ENCODE peak calls at places on chromosomes 16 and 17, in ten cellular contexts. One of them, this sample, is unnamed.
A peak's percentile ranks its signal among the peaks of the same experiment; 100 is the strongest.

GRCh38 chr17:30380106-30380420 is 1.3 kb downstream of the CPD start:
- DNase-seq in neural crest cell: no peak
- DNase-seq in heart left ventricle: no peak
- DNase-seq in type B pancreatic cell: no peak
- DNase-seq in transverse colon: no peak
- DNase-seq in psoas muscle: no peak
- DNase-seq in fibroblast of mammary gland: peak; percentile 40
- DNase-seq in IMR-90: peak; percentile 43
- DNase-seq in left lung: no peak
- DNase-seq in heart right ventricle: no peak
- DNase-seq in this sample: no peak

GRCh38 chr16:70253291-70254094 is 1.8 kb upstream of the EXOSC6 start:
- DNase-seq in neural crest cell: peak; percentile 60
- DNase-seq in heart left ventricle: no peak
- DNase-seq in type B pancreatic cell: no peak
- DNase-seq in transverse colon: peak; percentile 26
- DNase-seq in psoas muscle: no peak
- DNase-seq in fibroblast of mammary gland: peak; percentile 58
- DNase-seq in IMR-90: peak; percentile 36
- DNase-seq in left lung: no peak
- DNase-seq in heart right ventricle: no peak
- DNase-seq in this sample: peak; percentile 79

GRCh38 chr16:71479420-71479819 is 9.7 kb downstream of the ZNF19 start:
- DNase-seq in neural crest cell: no peak
- DNase-seq in heart left ventricle: no peak
- DNase-seq in type B pancreatic cell: no peak
- DNase-seq in transverse colon: peak; percentile 10
- DNase-seq in psoas muscle: no peak
- DNase-seq in fibroblast of mammary gland: peak; percentile 50
- DNase-seq in IMR-90: peak; percentile 34
- DNase-seq in left lung: no peak
- DNase-seq in heart right ventricle: no peak
- DNase-seq in this sample: no peak

GRCh38 chr16:67441907-67442306 is 11.0 kb downstream of the HSD11B2 start:
- DNase-seq in neural crest cell: no peak
- DNase-seq in heart left ventricle: no peak
- DNase-seq in type B pancreatic cell: no peak
- DNase-seq in transverse colon: no peak
- DNase-seq in psoas muscle: no peak
- DNase-seq in fibroblast of mammary gland: no peak
- DNase-seq in IMR-90: peak; percentile 19
- DNase-seq in left lung: no peak
- DNase-seq in heart right ventricle: peak; percentile 53
- DNase-seq in this sample: no peak

GRCh38 chr16:31429314-31429713 is 1.2 kb upstream of the COX6A2 start:
- DNase-seq in neural crest cell: no peak
- DNase-seq in heart left ventricle: peak; percentile 44
- DNase-seq in type B pancreatic cell: no peak
- DNase-seq in transverse colon: no peak
- DNase-seq in psoas muscle: no peak
- DNase-seq in fibroblast of mammary gland: no peak
- DNase-seq in IMR-90: no peak
- DNase-seq in left lung: no peak
- DNase-seq in heart right ventricle: no peak
- DNase-seq in this sample: peak; percentile 13

GRCh38 chr17:1713878-1714487 is 3.8 kb upstream of the TLCD2 start:
- DNase-seq in neural crest cell: peak; percentile 41
- DNase-seq in heart left ventricle: no peak
- DNase-seq in type B pancreatic cell: no peak
- DNase-seq in transverse colon: peak; percentile 71
- DNase-seq in psoas muscle: no peak
- DNase-seq in fibroblast of mammary gland: peak; percentile 44
- DNase-seq in IMR-90: peak; percentile 32
- DNase-seq in left lung: no peak
- DNase-seq in heart right ventricle: no peak
- DNase-seq in this sample: no peak

GRCh38 chr16:4087099-4087885 is 28.9 kb downstream of the ADCY9 start:
- DNase-seq in neural crest cell: no peak
- DNase-seq in heart left ventricle: no peak
- DNase-seq in type B pancreatic cell: peak; percentile 13
- DNase-seq in transverse colon: no peak
- DNase-seq in psoas muscle: no peak
- DNase-seq in fibroblast of mammary gland: no peak
- DNase-seq in IMR-90: no peak
- DNase-seq in left lung: no peak
- DNase-seq in heart right ventricle: no peak
- DNase-seq in this sample: no peak

GRCh38 chr17:4908301-4908700 is 5.4 kb upstream of the CHRNE start:
- DNase-seq in neural crest cell: peak; percentile 38
- DNase-seq in heart left ventricle: no peak
- DNase-seq in type B pancreatic cell: peak; percentile 67
- DNase-seq in transverse colon: no peak
- DNase-seq in psoas muscle: no peak
- DNase-seq in fibroblast of mammary gland: no peak
- DNase-seq in IMR-90: no peak
- DNase-seq in left lung: no peak
- DNase-seq in heart right ventricle: no peak
- DNase-seq in this sample: peak; percentile 72

GRCh38 chr17:47663997-47664941 is 14.6 kb downstream of the KPNB1 start:
- DNase-seq in neural crest cell: peak; percentile 66
- DNase-seq in heart left ventricle: peak; percentile 42
- DNase-seq in type B pancreatic cell: no peak
- DNase-seq in transverse colon: peak; percentile 60
- DNase-seq in psoas muscle: no peak
- DNase-seq in fibroblast of mammary gland: peak; percentile 68
- DNase-seq in IMR-90: peak; percentile 54
- DNase-seq in left lung: no peak
- DNase-seq in heart right ventricle: no peak
- DNase-seq in this sample: no peak

GRCh38 chr17:68566145-68566738 is 34.9 kb downstream of the FAM20A start:
- DNase-seq in neural crest cell: no peak
- DNase-seq in heart left ventricle: no peak
- DNase-seq in type B pancreatic cell: no peak
- DNase-seq in transverse colon: no peak
- DNase-seq in psoas muscle: no peak
- DNase-seq in fibroblast of mammary gland: peak; percentile 53
- DNase-seq in IMR-90: no peak
- DNase-seq in left lung: no peak
- DNase-seq in heart right ventricle: no peak
- DNase-seq in this sample: no peak

GRCh38 chr17:77449908-77450741 is 309.4 kb downstream of the SEC14L1 start:
- DNase-seq in neural crest cell: peak; percentile 74
- DNase-seq in heart left ventricle: peak; percentile 82
- DNase-seq in type B pancreatic cell: no peak
- DNase-seq in transverse colon: peak; percentile 80
- DNase-seq in psoas muscle: peak; percentile 73
- DNase-seq in fibroblast of mammary gland: peak; percentile 87
- DNase-seq in IMR-90: peak; percentile 72
- DNase-seq in left lung: no peak
- DNase-seq in heart right ventricle: peak; percentile 85
- DNase-seq in this sample: no peak

GRCh38 chr16:24543949-24544348 is 4.6 kb downstream of the RBBP6 start:
- DNase-seq in neural crest cell: no peak
- DNase-seq in heart left ventricle: no peak
- DNase-seq in type B pancreatic cell: no peak
- DNase-seq in transverse colon: no peak
- DNase-seq in psoas muscle: no peak
- DNase-seq in fibroblast of mammary gland: no peak
- DNase-seq in IMR-90: no peak
- DNase-seq in left lung: no peak
- DNase-seq in heart right ventricle: no peak
- DNase-seq in this sample: no peak

GRCh38 chr17:36657763-36658490 is 56.5 kb downstream of the MRM1 start:
- DNase-seq in neural crest cell: peak; percentile 23
- DNase-seq in heart left ventricle: no peak
- DNase-seq in type B pancreatic cell: no peak
- DNase-seq in transverse colon: peak; percentile 48
- DNase-seq in psoas muscle: no peak
- DNase-seq in fibroblast of mammary gland: no peak
- DNase-seq in IMR-90: no peak
- DNase-seq in left lung: no peak
- DNase-seq in heart right ventricle: no peak
- DNase-seq in this sample: no peak
- TF ChIP-seq CTCF in neural crest cell: peak; percentile 42
- TF ChIP-seq CTCF in heart left ventricle: no peak
- TF ChIP-seq CTCF in type B pancreatic cell: peak; percentile 49
- TF ChIP-seq CTCF in transverse colon: peak; percentile 14
- TF ChIP-seq CTCF in psoas muscle: no peak
- TF ChIP-seq CTCF in fibroblast of mammary gland: no peak
- TF ChIP-seq CTCF in IMR-90: no peak
- TF ChIP-seq CTCF in left lung: no peak
- TF ChIP-seq CTCF in heart right ventricle: peak; percentile 15
- TF ChIP-seq CTCF in this sample: peak; percentile 75

GRCh38 chr17:45050680-45051059 is 762 bp downstream of the DCAKD start:
- DNase-seq in neural crest cell: no peak
- DNase-seq in heart left ventricle: no peak
- DNase-seq in type B pancreatic cell: no peak
- DNase-seq in transverse colon: peak; percentile 33
- DNase-seq in psoas muscle: no peak
- DNase-seq in fibroblast of mammary gland: peak; percentile 30
- DNase-seq in IMR-90: peak; percentile 28
- DNase-seq in left lung: no peak
- DNase-seq in heart right ventricle: no peak
- DNase-seq in this sample: no peak
- TF ChIP-seq CTCF in neural crest cell: no peak
- TF ChIP-seq CTCF in heart left ventricle: no peak
- TF ChIP-seq CTCF in type B pancreatic cell: no peak
- TF ChIP-seq CTCF in transverse colon: no peak
- TF ChIP-seq CTCF in psoas muscle: no peak
- TF ChIP-seq CTCF in fibroblast of mammary gland: no peak
- TF ChIP-seq CTCF in IMR-90: no peak
- TF ChIP-seq CTCF in left lung: no peak
- TF ChIP-seq CTCF in heart right ventricle: no peak
- TF ChIP-seq CTCF in this sample: no peak

GRCh38 chr16:986925-987581 is 5.5 kb downstream of the SOX8 start:
- DNase-seq in neural crest cell: no peak
- DNase-seq in heart left ventricle: no peak
- DNase-seq in type B pancreatic cell: no peak
- DNase-seq in transverse colon: no peak
- DNase-seq in psoas muscle: no peak
- DNase-seq in fibroblast of mammary gland: no peak
- DNase-seq in IMR-90: no peak
- DNase-seq in left lung: no peak
- DNase-seq in heart right ventricle: no peak
- DNase-seq in this sample: no peak

GRCh38 chr16:987846-988245 is 6.3 kb downstream of the SOX8 start:
- DNase-seq in neural crest cell: no peak
- DNase-seq in heart left ventricle: no peak
- DNase-seq in type B pancreatic cell: no peak
- DNase-seq in transverse colon: no peak
- DNase-seq in psoas muscle: no peak
- DNase-seq in fibroblast of mammary gland: no peak
- DNase-seq in IMR-90: no peak
- DNase-seq in left lung: no peak
- DNase-seq in heart right ventricle: no peak
- DNase-seq in this sample: no peak

GRCh38 chr16:990516-991291 is 9.1 kb downstream of the SOX8 start:
- DNase-seq in neural crest cell: no peak
- DNase-seq in heart left ventricle: no peak
- DNase-seq in type B pancreatic cell: no peak
- DNase-seq in transverse colon: no peak
- DNase-seq in psoas muscle: no peak
- DNase-seq in fibroblast of mammary gland: no peak
- DNase-seq in IMR-90: no peak
- DNase-seq in left lung: no peak
- DNase-seq in heart right ventricle: no peak
- DNase-seq in this sample: no peak

GRCh38 chr16:989354-989814 is 7.8 kb downstream of the SOX8 start:
- DNase-seq in neural crest cell: no peak
- DNase-seq in heart left ventricle: no peak
- DNase-seq in type B pancreatic cell: no peak
- DNase-seq in transverse colon: no peak
- DNase-seq in psoas muscle: no peak
- DNase-seq in fibroblast of mammary gland: no peak
- DNase-seq in IMR-90: no peak
- DNase-seq in left lung: no peak
- DNase-seq in heart right ventricle: no peak
- DNase-seq in this sample: no peak

DNA sequence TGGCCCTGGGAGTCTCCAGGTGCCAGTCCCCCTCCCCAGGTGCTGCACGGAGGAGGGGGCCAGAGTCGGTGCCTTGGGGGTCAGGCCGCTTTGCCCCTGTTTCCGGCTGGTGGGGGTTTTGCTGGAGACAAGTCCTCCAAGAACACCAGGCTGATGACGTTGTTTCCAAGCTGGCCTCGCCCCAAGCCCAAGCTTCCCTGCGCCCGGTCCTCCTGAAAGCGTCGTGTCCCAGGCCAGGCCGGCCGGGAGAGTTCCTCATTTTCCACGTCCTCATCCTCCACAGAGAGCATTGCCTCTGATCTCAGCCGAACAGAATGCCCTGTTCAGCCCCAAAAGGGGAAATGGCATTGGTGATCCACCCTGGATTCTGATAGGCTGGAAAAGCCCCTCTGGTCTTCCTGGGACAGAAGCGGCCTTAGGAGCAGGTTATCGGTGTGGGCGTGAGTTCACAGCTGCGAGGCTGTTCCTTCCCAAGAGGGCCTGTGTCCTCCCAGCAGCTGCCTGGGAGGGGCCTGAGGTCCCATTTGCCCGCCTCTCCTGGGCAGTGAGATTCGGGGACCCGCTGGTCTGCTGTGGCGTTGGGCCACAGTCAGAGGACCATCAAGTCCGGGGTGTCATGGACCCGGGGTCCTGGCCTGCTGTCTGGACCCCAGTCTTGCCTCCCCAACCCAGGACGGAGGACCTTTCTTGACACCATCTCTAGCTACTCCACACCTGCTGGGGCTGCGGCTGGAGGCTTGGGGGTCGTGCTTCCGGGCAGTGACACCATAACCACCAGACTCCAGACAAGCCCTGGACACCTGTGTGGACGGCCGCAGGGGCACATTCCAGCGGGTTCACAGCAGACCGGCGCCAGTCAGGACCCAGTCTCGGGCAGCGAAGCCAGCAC is 7.1 kb downstream of the SOX8 start:
- DNase-seq in neural crest cell: no peak
- DNase-seq in heart left ventricle: no peak
- DNase-seq in type B pancreatic cell: no peak
- DNase-seq in transverse colon: no peak
- DNase-seq in psoas muscle: no peak
- DNase-seq in fibroblast of mammary gland: no peak
- DNase-seq in IMR-90: no peak
- DNase-seq in left lung: no peak
- DNase-seq in heart right ventricle: no peak
- DNase-seq in this sample: no peak
- TF ChIP-seq CTCF in neural crest cell: no peak
- TF ChIP-seq CTCF in heart left ventricle: no peak
- TF ChIP-seq CTCF in type B pancreatic cell: no peak
- TF ChIP-seq CTCF in transverse colon: no peak
- TF ChIP-seq CTCF in psoas muscle: no peak
- TF ChIP-seq CTCF in fibroblast of mammary gland: no peak
- TF ChIP-seq CTCF in IMR-90: no peak
- TF ChIP-seq CTCF in left lung: no peak
- TF ChIP-seq CTCF in heart right ventricle: no peak
- TF ChIP-seq CTCF in this sample: no peak

GRCh38 chr16:79662122-79662521 is 61.6 kb upstream of the MAF start:
- DNase-seq in neural crest cell: no peak
- DNase-seq in heart left ventricle: no peak
- DNase-seq in type B pancreatic cell: no peak
- DNase-seq in transverse colon: no peak
- DNase-seq in psoas muscle: no peak
- DNase-seq in fibroblast of mammary gland: no peak
- DNase-seq in IMR-90: no peak
- DNase-seq in left lung: no peak
- DNase-seq in heart right ventricle: no peak
- DNase-seq in this sample: no peak
- TF ChIP-seq CTCF in neural crest cell: no peak
- TF ChIP-seq CTCF in heart left ventricle: no peak
- TF ChIP-seq CTCF in type B pancreatic cell: no peak
- TF ChIP-seq CTCF in transverse colon: no peak
- TF ChIP-seq CTCF in psoas muscle: no peak
- TF ChIP-seq CTCF in fibroblast of mammary gland: no peak
- TF ChIP-seq CTCF in IMR-90: no peak
- TF ChIP-seq CTCF in left lung: no peak
- TF ChIP-seq CTCF in heart right ventricle: no peak
- TF ChIP-seq CTCF in this sample: no peak

GRCh38 chr17:76365256-76365903 is 11.7 kb upstream of the PRPSAP1 start:
- DNase-seq in neural crest cell: no peak
- DNase-seq in heart left ventricle: no peak
- DNase-seq in type B pancreatic cell: no peak
- DNase-seq in transverse colon: no peak
- DNase-seq in psoas muscle: no peak
- DNase-seq in fibroblast of mammary gland: no peak
- DNase-seq in IMR-90: no peak
- DNase-seq in left lung: no peak
- DNase-seq in heart right ventricle: no peak
- DNase-seq in this sample: no peak
- TF ChIP-seq CTCF in neural crest cell: no peak
- TF ChIP-seq CTCF in heart left ventricle: peak; percentile 23
- TF ChIP-seq CTCF in type B pancreatic cell: peak; percentile 32
- TF ChIP-seq CTCF in transverse colon: no peak
- TF ChIP-seq CTCF in psoas muscle: no peak
- TF ChIP-seq CTCF in fibroblast of mammary gland: peak; percentile 48
- TF ChIP-seq CTCF in IMR-90: no peak
- TF ChIP-seq CTCF in left lung: no peak
- TF ChIP-seq CTCF in heart right ventricle: peak; percentile 47
- TF ChIP-seq CTCF in this sample: peak; percentile 47

This sample was measured in chondrocyte.